ENCODE peak calls at places on chromosome 4, in eight cellular contexts. E is activated T-helper 1 cell treated with anti-CD3 and anti-CD28 coated beads, Interleukin-2, amount 50 U/mL, for 16 hours; R is sigmoid colon; H is NCI-H1694 treated with DMSO at 0.1 percent for 48 hours; M is fibroblast of the conjunctiva; L is AG09309; A is progenitor cell of endocrine pancreas; Y is fibroblast of lung. S is an unnamed sample.

GRCh38 chr4:159341486-159341885 is 238.6 kb downstream of the RAPGEF2 start:
- DNase-seq in E (no peak), H (no peak), R (no peak), A (no peak), Y (peak; percentile 77), M (peak; percentile 17), L (no peak), S (no peak)

GRCh38 chr4:157514711-157515110 is 294.2 kb downstream of the GRIA2 start:
- DNase-seq in H (no peak), Y (no peak), R (no peak), M (no peak), L (no peak), A (no peak), E (no peak), S (no peak)

GRCh38 chr4:100869266-100869665 is 351.4 kb upstream of the EMCN start:
- DNase-seq in A (no peak), M (no peak), E (no peak), H (no peak), L (no peak), R (no peak), Y (no peak), S (no peak)

GRCh38 chr4:45004326-45004725 is 278.0 kb upstream of the GNPDA2 start:
- DNase-seq in H (no peak), E (no peak), Y (no peak), M (no peak), R (no peak), A (no peak), L (no peak), S (no peak)

GRCh38 chr4:67721770-67722597 is 21.0 kb upstream of the UBA6 start:
- DNase-seq in M (no peak), L (no peak), E (no peak), H (no peak), A (no peak), R (no peak), Y (peak; percentile 26), S (no peak)

GRCh38 chr4:43242611-43243010 is 350.1 kb downstream of the GRXCR1 start:
- DNase-seq in R (no peak), L (no peak), E (no peak), M (no peak), H (no peak), Y (peak; percentile 43), A (no peak), S (no peak)

GRCh38 chr4:121370729-121371325 is 10.0 kb downstream of the QRFPR start:
- DNase-seq in H (peak; percentile 10), A (no peak), M (peak; percentile 10), L (no peak), Y (peak; percentile 63), R (no peak), E (no peak), S (no peak)

GRCh38 chr4:128241425-128241913 is 46.1 kb downstream of the PGRMC2 start:
- DNase-seq in A (no peak), R (no peak), M (peak; percentile 99), Y (peak; percentile 99), E (no peak), L (peak; percentile 97), H (peak; percentile 23), S (peak; percentile 31)

GRCh38 chr4:137370699-137371098 is 161.6 kb downstream of the PCDH18 start:
- DNase-seq in R (no peak), Y (no peak), A (no peak), L (no peak), M (no peak), E (no peak), H (no peak), S (no peak)

GRCh38 chr4:73815145-73815544 is 21.3 kb upstream of the CXCL6 start:
- DNase-seq in H (no peak), A (no peak), M (no peak), Y (no peak), L (no peak), E (no peak), R (no peak), S (no peak)